ENCODE peak calls at places on chromosome 4, in eight cellular contexts. S, T, J, U, I, Q, H and O are unnamed samples.

GRCh38 chr4:98466868-98467599 is 191.4 kb downstream of the TSPAN5 start:
- DNase-seq in S (no peak), T (no peak), J (no peak), U (no peak), I (no peak), Q (no peak), H (no peak), O (no peak)

GRCh38 chr4:134027931-134028330 is 173.7 kb downstream of the PABPC4L start:
- DNase-seq in S (no peak), T (peak), J (no peak), U (no peak), I (no peak), Q (no peak), H (no peak), O (no peak)

GRCh38 chr4:24624381-24624780 is 40.0 kb upstream of the DHX15 start:
- DNase-seq in S (no peak), T (no peak), J (no peak), U (no peak), I (no peak), Q (no peak), H (no peak), O (no peak)

GRCh38 chr4:87516683-87517082 is 12.5 kb downstream of the SPARCL1 start:
- DNase-seq in S (no peak), T (no peak), J (no peak), U (no peak), I (no peak), Q (no peak), H (no peak), O (no peak)

GRCh38 chr4:123471655-123472054 is 75.1 kb downstream of the SPRY1 start:
- DNase-seq in S (no peak), T (no peak), J (no peak), U (no peak), I (no peak), Q (no peak), H (no peak), O (no peak)

GRCh38 chr4:174069848-174070330 is 213.6 kb downstream of the FBXO8 start:
- DNase-seq in S (no peak), T (no peak), J (peak), U (no peak), I (no peak), Q (no peak), H (no peak), O (no peak)

GRCh38 chr4:581753-582361 is 5.8 kb upstream of the TMEM271 start:
- DNase-seq in S (no peak), T (no peak), J (no peak), U (no peak), I (no peak), Q (no peak), H (no peak), O (peak)

GRCh38 chr4:43458293-43458692 is 565.8 kb downstream of the GRXCR1 start:
- DNase-seq in S (no peak), T (no peak), J (no peak), U (no peak), I (no peak), Q (no peak), H (no peak), O (no peak)

GRCh38 chr4:13933163-13933562 is 305.6 kb upstream of the BOD1L1 start:
- DNase-seq in S (no peak), T (peak), J (no peak), U (no peak), I (no peak), Q (no peak), H (no peak), O (no peak)

GRCh38 chr4:99587302-99587701 is 12.7 kb downstream of the MTTP start:
- DNase-seq in S (no peak), T (no peak), J (no peak), U (no peak), I (no peak), Q (no peak), H (no peak), O (no peak)

GRCh38 chr4:40524642-40525041 is 105.0 kb downstream of the RBM47 start:
- DNase-seq in S (no peak), T (no peak), J (no peak), U (no peak), I (no peak), Q (no peak), H (no peak), O (no peak)

GRCh38 chr4:1175635-1176229 is 3.3 kb upstream of the SPON2 start:
- DNase-seq in S (no peak), T (no peak), J (no peak), U (no peak), I (no peak), Q (no peak), H (no peak), O (no peak)

GRCh38 chr4:853416-853781 is 27.5 kb upstream of the CPLX1 start:
- DNase-seq in S (no peak), T (no peak), J (no peak), U (no peak), I (no peak), Q (no peak), H (no peak), O (no peak)

GRCh38 chr4:132125131-132125530 is 1024.0 kb upstream of the PCDH10 start:
- DNase-seq in S (no peak), T (no peak), J (no peak), U (no peak), I (no peak), Q (no peak), H (no peak), O (no peak)

GRCh38 chr4:103118171-103118570 is 18.5 kb upstream of the BDH2 start:
- DNase-seq in S (no peak), T (no peak), J (no peak), U (no peak), I (no peak), Q (no peak), H (no peak), O (no peak)

GRCh38 chr4:17889692-17890091 is 78.9 kb downstream of the NCAPG start:
- DNase-seq in S (no peak), T (no peak), J (no peak), U (no peak), I (no peak), Q (no peak), H (no peak), O (no peak)

GRCh38 chr4:85777908-85778808 is 303.2 kb downstream of the ARHGAP24 start:
- DNase-seq in S (no peak), T (no peak), J (no peak), U (no peak), I (no peak), Q (no peak), H (peak), O (no peak)

GRCh38 chr4:15149842-15150592 is 147.7 kb downstream of the CPEB2 start:
- DNase-seq in S (no peak), T (peak), J (peak), U (peak), I (peak), Q (no peak), H (peak), O (peak)

GRCh38 chr4:6111354-6111930 is 88.9 kb downstream of the JAKMIP1 start:
- DNase-seq in S (no peak), T (no peak), J (no peak), U (no peak), I (no peak), Q (no peak), H (no peak), O (no peak)

GRCh38 chr4:165308174-165308573 is 19.3 kb upstream of the MSMO1 start:
- DNase-seq in S (no peak), T (no peak), J (no peak), U (no peak), I (no peak), Q (no peak), H (no peak), O (no peak)

GRCh38 chr4:185853841-185854240 is 41.8 kb upstream of the SORBS2 start:
- DNase-seq in S (no peak), T (peak), J (no peak), U (no peak), I (no peak), Q (no peak), H (no peak), O (no peak)